ENCODE peak calls at places on chromosomes 6 and 20, in four cellular contexts. A is neuronal stem cell, O is IMR-90, Z is brain microvascular endothelial cell. R is an unnamed sample.

GRCh38 chr6:41294463-41294862 is 8.0 kb upstream of the TREM1 start:
- DNase-seq in Z (no peak), O (no peak), A (no peak), R (no peak)

GRCh38 chr6:66496659-66497058 is 789.6 kb upstream of the EYS start:
- DNase-seq in O (no peak), A (no peak), Z (no peak), R (no peak)

GRCh38 chr6:160238234-160238633 is 20.4 kb downstream of the SLC22A2 start:
- DNase-seq in Z (no peak), O (no peak), A (no peak), R (peak; percentile 34)

GRCh38 chr6:64683682-64684081 is 1023.3 kb downstream of the EYS start:
- DNase-seq in A (peak; percentile 12), Z (peak; percentile 61), O (peak; percentile 28), R (no peak)

GRCh38 chr20:10699506-10699905 is 25.7 kb upstream of the JAG1 start:
- DNase-seq in Z (no peak), O (no peak), A (no peak), R (no peak)

GRCh38 chr6:128516514-128516898 is 3.9 kb downstream of the PTPRK start:
- DNase-seq in Z (no peak), A (no peak), O (peak; percentile 48), R (no peak)

GRCh38 chr6:146813554-146813953 is 214.8 kb downstream of the ADGB start:
- DNase-seq in Z (no peak), O (peak; percentile 32), A (no peak), R (no peak)

GRCh38 chr6:47489995-47490394 is 12.4 kb downstream of the CD2AP start:
- DNase-seq in A (no peak), O (no peak), Z (no peak), R (no peak)

GRCh38 chr6:22699046-22699639 is 129.8 kb downstream of the HDGFL1 start:
- DNase-seq in Z (no peak), A (peak; percentile 66), O (no peak), R (no peak)

GRCh38 chr20:41618807-41619294 is 674 bp upstream of the CHD6 start:
- DNase-seq in A (no peak), Z (no peak), O (no peak), R (no peak)

GRCh38 chr6:99467509-99468106 is 42.5 kb upstream of the PNISR start:
- DNase-seq in A (peak; percentile 8), Z (no peak), O (peak; percentile 32), R (no peak)

GRCh38 chr6:37202788-37203491 is 33.0 kb downstream of the PIM1 start:
- DNase-seq in A (no peak), Z (no peak), O (no peak), R (no peak)

GRCh38 chr6:7921582-7922199 is 11.1 kb upstream of the TXNDC5 start:
- DNase-seq in A (no peak), Z (no peak), O (no peak), R (no peak)

GRCh38 chr6:7921071-7921470 is 10.5 kb upstream of the TXNDC5 start:
- DNase-seq in A (no peak), O (no peak), Z (no peak), R (no peak)

GRCh38 chr6:7920425-7920824 is 9.8 kb upstream of the TXNDC5 start:
- DNase-seq in Z (no peak), O (no peak), A (no peak), R (peak; percentile 44)

GRCh38 chr6:7918403-7918802 is 7.8 kb upstream of the TXNDC5 start:
- DNase-seq in A (no peak), Z (no peak), O (no peak), R (no peak)

GRCh38 chr6:7919871-7920270 is 9.3 kb upstream of the TXNDC5 start:
- DNase-seq in A (no peak), Z (no peak), O (no peak), R (peak; percentile 68)
- H3K27ac ChIP-seq in A (no peak overlapping the region), Z (no peak overlapping the region), O (no peak overlapping the region), R (peak overlapping the region; percentile 32)

GRCh38 chr6:157159339-157159738 is 164.0 kb downstream of the TMEM242 start:
- DNase-seq in A (no peak), Z (no peak), O (no peak), R (no peak)
- H3K27ac ChIP-seq in A (no peak overlapping the region), Z (no peak overlapping the region), O (no peak overlapping the region), R (no peak overlapping the region)

GRCh38 chr20:58888521-58889333 is 36.2 kb downstream of the GNAS start:
- DNase-seq in Z (peak; percentile 53), A (peak; percentile 74), O (peak; percentile 72), R (peak; percentile 40)

GRCh38 chr20:58890073-58890453 is 37.5 kb downstream of the GNAS start:
- DNase-seq in Z (no peak), A (no peak), O (no peak), R (no peak)

GRCh38 chr20:58888103-58888502 is 35.6 kb downstream of the GNAS start:
- DNase-seq in A (no peak), O (no peak), Z (no peak), R (no peak)

GRCh38 chr20:58890454-58891075 is 38.0 kb downstream of the GNAS start:
- DNase-seq in A (no peak), Z (peak; percentile 56), O (peak; percentile 77), R (no peak)

DNA sequence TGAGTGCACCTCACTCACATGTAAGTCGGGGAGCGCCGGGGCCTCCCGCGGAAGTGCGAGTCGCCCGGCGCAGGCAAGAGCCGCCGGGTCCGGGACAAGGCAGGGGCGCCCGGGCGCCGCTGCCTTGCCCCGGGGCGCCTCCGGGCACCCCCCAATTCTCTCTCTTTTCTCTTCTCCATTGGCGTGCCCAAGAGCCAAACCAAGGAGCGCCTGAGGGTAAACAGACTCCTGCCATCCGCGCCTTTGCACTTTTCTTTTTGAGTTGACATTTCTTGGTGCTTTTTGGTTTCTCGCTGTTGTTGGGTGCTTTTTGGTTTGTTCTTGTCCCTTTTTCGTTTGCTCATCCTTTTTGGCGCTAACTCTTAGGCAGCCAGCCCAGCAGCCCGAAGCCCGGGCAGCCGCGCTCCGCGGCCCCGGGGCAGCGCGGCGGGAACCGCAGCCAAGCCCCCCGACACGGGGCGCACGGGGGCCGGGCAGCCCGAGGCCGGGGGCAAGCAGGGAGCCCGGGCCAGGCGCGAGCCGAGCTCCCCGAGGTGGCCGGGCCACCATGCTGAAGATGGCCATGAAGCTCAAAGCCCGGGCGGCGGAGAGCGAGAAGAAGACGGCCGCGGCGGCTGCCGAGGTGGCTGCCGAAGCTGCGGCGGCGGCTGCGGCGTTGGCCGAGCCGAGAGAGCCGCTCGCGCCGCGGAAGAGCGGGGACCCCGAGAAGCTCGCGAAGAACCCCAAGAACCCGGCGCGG is 37.0 kb downstream of the GNAS start:
- DNase-seq in O (no peak), Z (no peak), A (no peak), R (no peak)
- H3K27ac ChIP-seq in O (no peak overlapping the region), Z (no peak overlapping the region), A (no peak overlapping the region), R (peak overlapping the region; percentile 81)

DNA sequence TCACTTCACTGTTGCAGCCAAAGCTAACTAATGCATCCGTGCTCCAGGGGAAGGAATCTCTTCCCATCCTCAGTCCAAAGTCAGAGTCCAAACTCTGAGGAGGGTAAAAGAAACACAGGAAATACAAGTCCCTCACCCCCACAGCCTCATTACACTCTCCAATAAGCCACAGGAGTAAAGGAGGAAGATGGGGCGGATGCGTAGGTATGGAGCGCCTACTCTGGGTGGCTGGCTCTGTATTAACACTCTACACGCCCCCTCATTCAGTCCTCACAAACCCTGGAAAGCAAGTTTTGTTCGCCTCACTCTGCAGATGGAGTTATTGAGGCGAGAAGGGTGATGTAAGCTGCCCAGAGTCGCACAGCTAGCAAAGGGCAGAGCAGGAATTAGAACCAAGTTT is 242.9 kb downstream of the NRN1 start:
- DNase-seq in Z (no peak), A (no peak), O (peak; percentile 8), R (no peak)
- H3K27ac ChIP-seq in Z (no peak overlapping the region), A (no peak overlapping the region), O (no peak overlapping the region), R (no peak overlapping the region)

GRCh38 chr6:24358219-24358821 is 461 bp upstream of the DCDC2 start:
- DNase-seq in O (no peak), A (no peak), Z (no peak), R (no peak)
- H3K27ac ChIP-seq in O (no peak overlapping the region), A (no peak overlapping the region), Z (no peak overlapping the region), R (no peak overlapping the region)

GRCh38 chr20:35181731-35182130 is 9.9 kb downstream of the PROCR start:
- DNase-seq in Z (no peak), O (peak; percentile 41), A (no peak), R (no peak)
- H3K27ac ChIP-seq in Z (no peak overlapping the region), O (no peak overlapping the region), A (no peak overlapping the region), R (no peak overlapping the region)

GRCh38 chr20:37344506-37345338 is 1.2 kb upstream of the SRC start:
- DNase-seq in A (no peak), Z (no peak), O (no peak), R (peak; percentile 39)
- H3K27ac ChIP-seq in A (peak overlapping the region; percentile 9), Z (no peak overlapping the region), O (no peak overlapping the region), R (peak overlapping the region; percentile 84)

GRCh38 chr6:44133003-44133931 is 5.9 kb downstream of the TMEM63B start:
- DNase-seq in O (peak; percentile 39), Z (no peak), A (peak; percentile 37), R (no peak)
- H3K27ac ChIP-seq in O (peak overlapping the region; percentile 1), Z (no peak overlapping the region), A (peak overlapping the region; percentile 40), R (no peak overlapping the region)